ENCODE peak calls at places on chromosomes 1 and 21, in five cellular contexts. One of them, this sample, is unnamed.

GRCh38 chr1:203625623-203626189 is 926 bp upstream of the ATP2B4 start:
- DNase-seq in fibroblast of lung: peak
- DNase-seq in body of pancreas: peak
- DNase-seq in foreskin keratinocyte: peak
- DNase-seq in A549: peak
- DNase-seq in this sample: peak

GRCh38 chr1:111769517-111770146 is 13.9 kb downstream of the DDX20 start:
- DNase-seq in A549: peak
- DNase-seq in body of pancreas: peak
- DNase-seq in fibroblast of lung: peak
- DNase-seq in foreskin keratinocyte: peak
- DNase-seq in this sample: peak

GRCh38 chr1:27598902-27599528 is 4.9 kb downstream of the AHDC1 start:
- DNase-seq in A549: no peak
- DNase-seq in body of pancreas: peak
- DNase-seq in fibroblast of lung: peak
- DNase-seq in foreskin keratinocyte: no peak
- DNase-seq in this sample: peak

GRCh38 chr1:192489748-192490147 is 85.8 kb upstream of the RGS1 start:
- DNase-seq in body of pancreas: peak
- DNase-seq in fibroblast of lung: peak
- DNase-seq in A549: peak
- DNase-seq in foreskin keratinocyte: peak
- DNase-seq in this sample: peak

GRCh38 chr1:235923466-235924008 is 56.8 kb upstream of the LYST start:
- DNase-seq in A549: no peak
- DNase-seq in fibroblast of lung: peak
- DNase-seq in body of pancreas: no peak
- DNase-seq in foreskin keratinocyte: peak
- DNase-seq in this sample: no peak

GRCh38 chr1:116708255-116708900 is 40.8 kb upstream of the IGSF3 start:
- DNase-seq in A549: no peak
- DNase-seq in foreskin keratinocyte: no peak
- DNase-seq in body of pancreas: no peak
- DNase-seq in fibroblast of lung: no peak
- DNase-seq in this sample: no peak

GRCh38 chr1:13730751-13731482 is 30.9 kb downstream of the PRDM2 start:
- DNase-seq in fibroblast of lung: no peak
- DNase-seq in body of pancreas: peak
- DNase-seq in A549: no peak
- DNase-seq in foreskin keratinocyte: peak
- DNase-seq in this sample: no peak

GRCh38 chr1:43572551-43572950 is 41.9 kb downstream of the PTPRF start:
- DNase-seq in foreskin keratinocyte: no peak
- DNase-seq in fibroblast of lung: no peak
- DNase-seq in A549: no peak
- DNase-seq in body of pancreas: no peak
- DNase-seq in this sample: no peak

GRCh38 chr1:12407050-12407961 is 177.5 kb downstream of the VPS13D start:
- DNase-seq in body of pancreas: peak
- DNase-seq in fibroblast of lung: peak
- DNase-seq in A549: peak
- DNase-seq in foreskin keratinocyte: no peak
- DNase-seq in this sample: peak

GRCh38 chr21:18711662-18712061 is 308.1 kb upstream of the TMPRSS15 start:
- DNase-seq in fibroblast of lung: no peak
- DNase-seq in foreskin keratinocyte: no peak
- DNase-seq in body of pancreas: no peak
- DNase-seq in A549: no peak
- DNase-seq in this sample: no peak

GRCh38 chr21:40291560-40291959 is 424.3 kb downstream of the PCP4 start:
- DNase-seq in A549: no peak
- DNase-seq in fibroblast of lung: no peak
- DNase-seq in foreskin keratinocyte: no peak
- DNase-seq in body of pancreas: no peak
- DNase-seq in this sample: no peak

GRCh38 chr1:91148641-91149069 is 126.8 kb upstream of the ZNF644 start:
- DNase-seq in foreskin keratinocyte: no peak
- DNase-seq in fibroblast of lung: peak
- DNase-seq in A549: peak
- DNase-seq in body of pancreas: no peak
- DNase-seq in this sample: peak

GRCh38 chr1:56496861-56497772 is 82.2 kb downstream of the PLPP3 start:
- DNase-seq in A549: no peak
- DNase-seq in fibroblast of lung: no peak
- DNase-seq in foreskin keratinocyte: no peak
- DNase-seq in body of pancreas: no peak
- DNase-seq in this sample: no peak

GRCh38 chr1:62508187-62508758 is 71.4 kb downstream of the USP1 start:
- DNase-seq in A549: peak
- DNase-seq in foreskin keratinocyte: peak
- DNase-seq in fibroblast of lung: peak
- DNase-seq in body of pancreas: peak
- DNase-seq in this sample: peak

GRCh38 chr21:16837319-16837718 is 675.5 kb upstream of the CXADR start:
- DNase-seq in foreskin keratinocyte: peak
- DNase-seq in fibroblast of lung: peak
- DNase-seq in body of pancreas: no peak
- DNase-seq in A549: no peak
- DNase-seq in this sample: no peak

GRCh38 chr21:29184047-29184446 is 53.6 kb downstream of the MAP3K7CL start:
- DNase-seq in foreskin keratinocyte: no peak
- DNase-seq in body of pancreas: no peak
- DNase-seq in fibroblast of lung: no peak
- DNase-seq in A549: no peak
- DNase-seq in this sample: no peak
- H3K27ac ChIP-seq in foreskin keratinocyte: no peak
- H3K27ac ChIP-seq in body of pancreas: no peak
- H3K27ac ChIP-seq in fibroblast of lung: peak
- H3K27ac ChIP-seq in A549: no peak
- H3K27ac ChIP-seq in this sample: no peak

DNA sequence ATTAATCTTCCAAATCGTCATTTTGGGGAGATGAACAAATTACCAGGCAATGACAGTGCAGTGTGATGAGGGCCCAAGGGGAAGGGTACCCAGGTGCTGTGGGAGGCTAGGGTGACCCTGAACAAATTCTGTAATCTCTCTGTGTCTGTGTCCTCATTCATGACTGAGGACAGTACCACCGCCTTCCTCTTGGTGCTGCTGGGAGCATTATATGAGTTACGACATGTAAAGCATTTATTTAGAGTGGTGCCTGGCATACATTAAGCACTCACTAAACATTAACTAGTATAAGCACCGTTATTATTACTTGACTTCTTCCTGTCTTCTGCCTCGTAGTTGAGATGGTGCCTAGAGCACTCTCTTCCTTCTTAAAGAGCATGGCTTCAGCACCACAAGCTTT is 468.2 kb upstream of the VAMP3 start:
- DNase-seq in body of pancreas: no peak
- DNase-seq in A549: peak
- DNase-seq in fibroblast of lung: no peak
- DNase-seq in foreskin keratinocyte: no peak
- DNase-seq in this sample: peak
- TF ChIP-seq CTCF in body of pancreas: no peak
- TF ChIP-seq CTCF in A549: no peak
- TF ChIP-seq CTCF in fibroblast of lung: peak
- TF ChIP-seq CTCF in foreskin keratinocyte: peak
- TF ChIP-seq CTCF in this sample: peak

DNA sequence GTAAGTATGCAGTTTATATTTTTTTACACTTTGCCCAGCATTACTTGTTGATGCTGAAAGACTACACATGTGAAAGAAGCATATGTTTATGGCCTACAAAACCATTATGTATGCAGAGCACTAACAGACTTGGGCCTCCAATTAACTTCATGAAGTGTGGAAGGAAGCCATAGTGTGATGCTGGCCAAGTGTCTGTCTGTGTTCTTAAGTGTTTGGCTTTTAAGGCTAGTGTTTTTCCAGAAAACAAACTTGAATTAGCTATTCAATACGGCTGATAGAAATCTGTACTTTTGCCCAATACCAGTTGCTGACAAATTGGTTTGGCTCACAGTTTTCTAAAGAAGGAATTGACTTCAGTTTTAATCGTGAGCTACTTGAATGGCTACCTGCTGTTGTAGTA is 136.1 kb downstream of the ADGRL2 start:
- DNase-seq in body of pancreas: no peak
- DNase-seq in fibroblast of lung: no peak
- DNase-seq in foreskin keratinocyte: no peak
- DNase-seq in A549: no peak
- DNase-seq in this sample: no peak
- H3K27ac ChIP-seq in body of pancreas: no peak
- H3K27ac ChIP-seq in fibroblast of lung: no peak
- H3K27ac ChIP-seq in foreskin keratinocyte: no peak
- H3K27ac ChIP-seq in A549: no peak
- H3K27ac ChIP-seq in this sample: no peak

GRCh38 chr1:38892976-38893375 is 11.6 kb upstream of the GJA9 start:
- DNase-seq in A549: no peak
- DNase-seq in fibroblast of lung: no peak
- DNase-seq in body of pancreas: no peak
- DNase-seq in foreskin keratinocyte: no peak
- DNase-seq in this sample: no peak

GRCh38 chr1:38889589-38889988 is 8.2 kb upstream of the GJA9 start:
- DNase-seq in fibroblast of lung: no peak
- DNase-seq in foreskin keratinocyte: no peak
- DNase-seq in A549: no peak
- DNase-seq in body of pancreas: no peak
- DNase-seq in this sample: no peak

GRCh38 chr1:38888423-38889333 is 7.3 kb upstream of the GJA9 start:
- DNase-seq in foreskin keratinocyte: no peak
- DNase-seq in body of pancreas: no peak
- DNase-seq in A549: no peak
- DNase-seq in fibroblast of lung: no peak
- DNase-seq in this sample: no peak

GRCh38 chr1:38896169-38896568 is 14.8 kb upstream of the GJA9 start:
- DNase-seq in fibroblast of lung: no peak
- DNase-seq in foreskin keratinocyte: no peak
- DNase-seq in A549: no peak
- DNase-seq in body of pancreas: no peak
- DNase-seq in this sample: no peak

DNA sequence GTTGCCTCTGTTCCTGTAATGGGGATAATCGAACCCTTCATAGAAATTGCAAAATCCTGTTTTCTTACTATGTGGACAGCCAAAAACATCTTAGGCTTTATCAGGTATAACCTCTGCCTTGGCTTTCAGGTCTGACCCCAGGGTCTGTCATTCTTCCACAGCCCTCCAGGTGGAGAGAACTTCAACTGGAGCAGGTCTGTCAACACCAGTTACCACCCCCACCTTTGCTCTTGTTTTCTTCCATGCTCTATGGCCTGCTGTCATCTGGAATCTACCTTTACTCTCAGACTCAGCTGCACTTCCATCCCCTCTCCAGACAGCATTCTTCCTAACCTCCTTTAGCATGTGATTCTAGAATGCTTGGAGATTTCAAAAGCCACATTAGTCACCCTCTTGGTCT is 10.4 kb upstream of the GJA9 start:
- DNase-seq in body of pancreas: no peak
- DNase-seq in foreskin keratinocyte: no peak
- DNase-seq in fibroblast of lung: no peak
- DNase-seq in A549: peak
- DNase-seq in this sample: no peak
- TF ChIP-seq CTCF in body of pancreas: no peak
- TF ChIP-seq CTCF in foreskin keratinocyte: peak
- TF ChIP-seq CTCF in fibroblast of lung: no peak
- TF ChIP-seq CTCF in A549: no peak
- TF ChIP-seq CTCF in this sample: no peak

This sample was measured in A673.